ENCODE peak calls at places on chromosomes 5 and 9, in seven cellular contexts. T, R, L, V, G, Z and B are unnamed samples.

GRCh38 chr5:109407913-109408312 is 1.9 kb downstream of the PJA2 start:
- DNase-seq in R (no peak), Z (no peak), G (peak; percentile 17), T (no peak), L (no peak), V (no peak), B (no peak)

GRCh38 chr9:22228542-22228941 is 218.1 kb upstream of the DMRTA1 start:
- DNase-seq in R (no peak), Z (peak; percentile 21), T (no peak), G (peak; percentile 58), L (no peak), V (no peak), B (no peak)

GRCh38 chr9:19938990-19939736 is 150.3 kb upstream of the SLC24A2 start:
- DNase-seq in G (peak; percentile 7), L (no peak), T (no peak), R (no peak), Z (no peak), V (no peak), B (no peak)

GRCh38 chr9:16653491-16654407 is 216.7 kb downstream of the BNC2 start:
- DNase-seq in V (no peak), L (no peak), G (peak; percentile 35), T (peak; percentile 76), Z (no peak), R (no peak), B (no peak)

GRCh38 chr5:98774192-98775046 is 956 bp downstream of the RGMB start:
- DNase-seq in G (peak; percentile 70), R (peak; percentile 39), T (peak; percentile 84), Z (peak; percentile 52), V (peak; percentile 57), L (peak; percentile 81), B (peak; percentile 74)

GRCh38 chr9:133163559-133164208 is at the start of gene GBGT1:
- DNase-seq in V (peak; percentile 73), L (peak; percentile 87), Z (peak; percentile 23), R (no peak), G (peak; percentile 35), T (peak; percentile 85), B (peak; percentile 26)

GRCh38 chr5:67639311-67639710 is 442.7 kb upstream of the CD180 start:
- DNase-seq in R (no peak), V (no peak), L (no peak), G (peak; percentile 51), T (peak; percentile 67), Z (peak; percentile 39), B (no peak)

GRCh38 chr5:65809817-65810531 is 88.0 kb downstream of the NLN start:
- DNase-seq in T (no peak), R (no peak), Z (peak; percentile 84), V (peak; percentile 68), L (peak; percentile 84), G (peak; percentile 63), B (peak; percentile 94)

GRCh38 chr9:122819791-122820489 is 8.4 kb downstream of the PDCL start:
- DNase-seq in V (no peak), R (no peak), T (no peak), Z (no peak), G (peak; percentile 73), L (no peak), B (no peak)

GRCh38 chr5:92885950-92886349 is 695.1 kb downstream of the NR2F1-AS1 start:
- DNase-seq in V (no peak), L (no peak), T (no peak), Z (no peak), R (no peak), G (no peak), B (no peak)

GRCh38 chr5:107803728-107804127 is 133.0 kb upstream of the EFNA5 start:
- DNase-seq in T (no peak), R (no peak), L (no peak), G (no peak), Z (no peak), V (no peak), B (no peak)

GRCh38 chr9:35690447-35691324 is 961 bp upstream of the TPM2 start:
- DNase-seq in T (peak; percentile 97), L (peak; percentile 76), V (peak; percentile 80), Z (peak; percentile 85), R (peak; percentile 45), G (peak; percentile 75), B (peak; percentile 43)

GRCh38 chr5:148474025-148474511 is 90.3 kb downstream of the FBXO38 start:
- DNase-seq in G (peak; percentile 75), V (peak; percentile 89), R (no peak), T (peak; percentile 66), L (no peak), Z (no peak), B (no peak)

GRCh38 chr5:99004960-99005359 is 76.2 kb upstream of the CHD1 start:
- DNase-seq in G (no peak), L (no peak), V (no peak), T (no peak), Z (no peak), R (no peak), B (no peak)

GRCh38 chr9:35737143-35737542 is 4.7 kb downstream of the CREB3 start:
- DNase-seq in T (no peak), Z (no peak), G (no peak), V (no peak), R (no peak), L (no peak), B (no peak)

GRCh38 chr5:126970517-126971017 is 59.8 kb downstream of the MARCHF3 start:
- DNase-seq in T (no peak), V (no peak), Z (peak; percentile 89), R (no peak), G (peak; percentile 54), L (no peak), B (no peak)

GRCh38 chr5:38616061-38616460 is 59.6 kb upstream of the LIFR start:
- DNase-seq in R (no peak), Z (peak; percentile 91), T (no peak), G (peak; percentile 18), L (no peak), V (no peak), B (no peak)

GRCh38 chr9:27441741-27442070 is 82.4 kb upstream of the IFNK start:
- DNase-seq in Z (no peak), L (no peak), T (no peak), V (no peak), R (no peak), G (no peak), B (no peak)

GRCh38 chr5:177610131-177610769 is 10.3 kb downstream of the B4GALT7 start:
- DNase-seq in V (no peak), R (no peak), Z (no peak), L (no peak), T (no peak), G (no peak), B (no peak)

GRCh38 chr5:97192580-97193421 is 9.8 kb upstream of the RIOK2 start:
- DNase-seq in L (no peak), R (peak; percentile 93), Z (no peak), G (peak; percentile 41), T (no peak), V (no peak), B (no peak)

GRCh38 chr5:157912621-157913325 is 53.8 kb upstream of the CLINT1 start:
- DNase-seq in R (no peak), Z (no peak), V (no peak), G (no peak), L (peak; percentile 72), T (no peak), B (peak; percentile 61)

GRCh38 chr5:151615431-151615830 is 24.3 kb upstream of the FAT2 start:
- DNase-seq in L (no peak), Z (no peak), R (no peak), G (no peak), V (no peak), T (no peak), B (no peak)

GRCh38 chr9:124754289-124754688 is 16.8 kb downstream of the NR6A1 start:
- DNase-seq in Z (peak; percentile 38), T (no peak), L (no peak), V (no peak), R (no peak), G (peak; percentile 53), B (no peak)

GRCh38 chr5:109876941-109877669 is 187.4 kb downstream of the MAN2A1 start:
- DNase-seq in V (no peak), Z (peak; percentile 59), G (peak; percentile 20), L (no peak), T (no peak), R (no peak), B (no peak)

DNA sequence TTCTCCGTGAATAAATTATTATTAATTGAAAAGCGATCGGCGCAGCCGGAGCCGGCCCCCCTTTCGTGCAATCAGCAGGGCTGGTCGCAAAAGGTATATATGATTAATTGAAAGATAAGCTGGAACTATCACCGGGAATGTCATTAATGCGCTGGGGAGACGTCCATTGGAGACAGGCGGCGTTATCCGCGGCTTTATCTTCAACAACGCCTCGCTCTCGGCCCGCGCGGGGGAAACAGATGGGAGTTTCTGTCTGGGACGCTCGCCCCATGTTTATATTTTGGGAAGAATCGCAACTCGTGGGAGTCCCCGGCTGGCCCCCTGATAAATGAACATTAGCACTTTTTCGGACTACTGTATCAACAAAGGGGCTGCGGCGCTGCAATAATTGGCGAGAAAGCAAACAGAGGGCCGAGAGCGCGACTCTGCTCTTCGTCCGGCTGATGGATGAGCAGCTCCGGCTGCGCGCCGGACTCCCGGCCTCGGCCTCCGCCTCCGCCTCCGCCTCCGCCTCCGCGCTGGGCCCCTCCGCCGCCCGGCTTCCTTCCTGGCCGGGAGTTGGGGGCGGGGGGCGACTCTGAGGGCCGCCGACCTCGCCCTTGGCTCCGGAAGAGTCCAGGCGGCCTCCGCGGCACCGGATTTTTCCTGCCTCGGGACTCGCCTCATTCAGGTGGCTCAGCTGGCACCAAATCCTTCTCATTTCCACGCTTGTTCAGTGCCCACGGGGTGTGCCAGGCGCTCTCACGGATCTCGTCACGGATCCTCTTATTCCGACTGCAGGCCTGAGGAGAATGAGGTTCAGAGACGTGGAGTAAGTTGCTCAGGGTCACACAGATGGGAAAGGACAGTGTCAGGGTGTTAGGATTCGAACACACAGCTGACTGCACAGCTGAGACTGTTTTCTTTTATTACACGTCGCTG is 3.6 kb upstream of the NKX2-5 start:
- DNase-seq in V (no peak), G (no peak), Z (no peak), T (no peak), L (no peak), R (no peak), B (no peak)
- H3K4me3 ChIP-seq in V (peak overlapping the region; percentile 30), G (no peak overlapping the region), Z (peak overlapping the region; percentile 12), T (peak overlapping the region; percentile 23), L (no peak overlapping the region), R (no peak overlapping the region), B (no peak overlapping the region)

GRCh38 chr5:60844429-60844890 is 391 bp upstream of the ELOVL7 start:
- DNase-seq in G (peak; percentile 45), R (no peak), T (no peak), Z (no peak), L (no peak), V (no peak), B (no peak)
- H3K4me3 ChIP-seq in G (peak overlapping the region; percentile 54), R (no peak overlapping the region), T (peak overlapping the region; percentile 69), Z (peak overlapping the region; percentile 52), L (peak overlapping the region; percentile 65), V (peak overlapping the region; percentile 64), B (peak overlapping the region; percentile 99)

GRCh38 chr9:136748201-136748600 is at the start of gene LCN6:
- DNase-seq in L (no peak), R (no peak), Z (no peak), T (no peak), V (no peak), G (no peak), B (no peak)
- H3K4me3 ChIP-seq in L (no peak within 1 kb of the TSS), R (no peak within 1 kb of the TSS), Z (no peak within 1 kb of the TSS), T (no peak within 1 kb of the TSS), V (no peak within 1 kb of the TSS), G (no peak within 1 kb of the TSS), B (no peak within 1 kb of the TSS)

DNA sequence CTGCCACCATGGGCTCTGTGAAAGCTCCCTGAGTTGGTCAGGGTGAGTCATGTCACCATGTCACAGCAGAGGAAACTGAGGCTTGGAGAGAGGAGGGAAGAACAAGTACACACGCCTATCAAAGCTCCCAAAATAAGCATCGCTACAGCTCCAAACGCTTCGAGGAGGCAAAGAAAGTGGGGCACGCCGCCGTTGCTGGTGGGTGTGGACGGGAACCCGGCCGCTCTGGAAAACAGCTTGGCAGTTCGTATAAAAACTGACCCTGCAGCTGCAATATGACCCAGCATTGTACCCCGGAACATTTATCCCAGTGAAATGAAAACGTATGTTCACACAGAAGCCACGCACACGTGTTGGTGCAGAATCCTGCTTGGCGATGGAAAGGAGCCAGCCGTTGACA is 172.8 kb downstream of the OLFM1 start:
- DNase-seq in Z (no peak), L (no peak), V (no peak), R (no peak), T (no peak), G (no peak), B (no peak)
- H3K4me3 ChIP-seq in Z (no peak overlapping the region), L (no peak overlapping the region), V (no peak overlapping the region), R (no peak overlapping the region), T (no peak overlapping the region), G (no peak overlapping the region), B (no peak overlapping the region)